ENCODE peak calls at places on chromosome 14, in nine cellular contexts. One of them, this sample, is unnamed.

GRCh38 chr14:68949236-68949965 is 29.7 kb downstream of the ACTN1 start:
- DNase-seq in activated CD4-positive, CD25-positive, alpha-beta regulatory T cell treated with anti-CD3 and anti-CD28 coated beads, Interleukin-2, amount 50 U/mL, for 72 hours: no peak
- DNase-seq in ureter: no peak
- DNase-seq in A549: no peak
- DNase-seq in T1000: no peak
- DNase-seq in stomach: no peak
- DNase-seq in NCI-H774: no peak
- DNase-seq in NCI-H1092 treated with DMSO at 0.1 percent for 48 hours: no peak
- DNase-seq in endothelial cell: no peak
- DNase-seq in this sample: no peak

GRCh38 chr14:56816575-56817391 is 6.5 kb upstream of the OTX2 start:
- DNase-seq in NCI-H1092 treated with DMSO at 0.1 percent for 48 hours: no peak
- DNase-seq in T1000: no peak
- DNase-seq in activated CD4-positive, CD25-positive, alpha-beta regulatory T cell treated with anti-CD3 and anti-CD28 coated beads, Interleukin-2, amount 50 U/mL, for 72 hours: no peak
- DNase-seq in ureter: no peak
- DNase-seq in A549: no peak
- DNase-seq in NCI-H774: no peak
- DNase-seq in stomach: no peak
- DNase-seq in endothelial cell: peak
- DNase-seq in this sample: no peak

GRCh38 chr14:49526101-49526500 is 60.1 kb downstream of the RPS29 start:
- DNase-seq in NCI-H774: no peak
- DNase-seq in A549: no peak
- DNase-seq in NCI-H1092 treated with DMSO at 0.1 percent for 48 hours: no peak
- DNase-seq in endothelial cell: no peak
- DNase-seq in activated CD4-positive, CD25-positive, alpha-beta regulatory T cell treated with anti-CD3 and anti-CD28 coated beads, Interleukin-2, amount 50 U/mL, for 72 hours: no peak
- DNase-seq in stomach: no peak
- DNase-seq in T1000: no peak
- DNase-seq in ureter: no peak
- DNase-seq in this sample: no peak

GRCh38 chr14:52338282-52338681 is 24.2 kb downstream of the PTGER2 start:
- DNase-seq in T1000: no peak
- DNase-seq in ureter: no peak
- DNase-seq in stomach: no peak
- DNase-seq in A549: peak
- DNase-seq in activated CD4-positive, CD25-positive, alpha-beta regulatory T cell treated with anti-CD3 and anti-CD28 coated beads, Interleukin-2, amount 50 U/mL, for 72 hours: no peak
- DNase-seq in endothelial cell: no peak
- DNase-seq in NCI-H1092 treated with DMSO at 0.1 percent for 48 hours: no peak
- DNase-seq in NCI-H774: no peak
- DNase-seq in this sample: no peak

GRCh38 chr14:20714593-20715250 is 26.2 kb downstream of the ANG start:
- DNase-seq in T1000: no peak
- DNase-seq in stomach: peak
- DNase-seq in NCI-H774: no peak
- DNase-seq in activated CD4-positive, CD25-positive, alpha-beta regulatory T cell treated with anti-CD3 and anti-CD28 coated beads, Interleukin-2, amount 50 U/mL, for 72 hours: no peak
- DNase-seq in endothelial cell: no peak
- DNase-seq in A549: no peak
- DNase-seq in NCI-H1092 treated with DMSO at 0.1 percent for 48 hours: no peak
- DNase-seq in ureter: peak
- DNase-seq in this sample: no peak

GRCh38 chr14:57480044-57480443 is 13.6 kb downstream of the CCDC198 start:
- DNase-seq in T1000: no peak
- DNase-seq in A549: no peak
- DNase-seq in stomach: no peak
- DNase-seq in NCI-H774: no peak
- DNase-seq in endothelial cell: no peak
- DNase-seq in NCI-H1092 treated with DMSO at 0.1 percent for 48 hours: no peak
- DNase-seq in ureter: no peak
- DNase-seq in activated CD4-positive, CD25-positive, alpha-beta regulatory T cell treated with anti-CD3 and anti-CD28 coated beads, Interleukin-2, amount 50 U/mL, for 72 hours: no peak
- DNase-seq in this sample: no peak

GRCh38 chr14:24079521-24080141 is 8.3 kb downstream of the CPNE6 start:
- DNase-seq in T1000: no peak
- DNase-seq in A549: no peak
- DNase-seq in stomach: no peak
- DNase-seq in activated CD4-positive, CD25-positive, alpha-beta regulatory T cell treated with anti-CD3 and anti-CD28 coated beads, Interleukin-2, amount 50 U/mL, for 72 hours: no peak
- DNase-seq in endothelial cell: no peak
- DNase-seq in ureter: no peak
- DNase-seq in NCI-H1092 treated with DMSO at 0.1 percent for 48 hours: no peak
- DNase-seq in NCI-H774: no peak
- DNase-seq in this sample: no peak

GRCh38 chr14:30443368-30444007 is 115.5 kb upstream of the G2E3 start:
- DNase-seq in T1000: no peak
- DNase-seq in NCI-H774: peak
- DNase-seq in endothelial cell: no peak
- DNase-seq in stomach: no peak
- DNase-seq in A549: peak
- DNase-seq in NCI-H1092 treated with DMSO at 0.1 percent for 48 hours: peak
- DNase-seq in ureter: no peak
- DNase-seq in activated CD4-positive, CD25-positive, alpha-beta regulatory T cell treated with anti-CD3 and anti-CD28 coated beads, Interleukin-2, amount 50 U/mL, for 72 hours: no peak
- DNase-seq in this sample: no peak

GRCh38 chr14:37340353-37340752 is 142.6 kb downstream of the MIPOL1 start:
- DNase-seq in ureter: no peak
- DNase-seq in activated CD4-positive, CD25-positive, alpha-beta regulatory T cell treated with anti-CD3 and anti-CD28 coated beads, Interleukin-2, amount 50 U/mL, for 72 hours: no peak
- DNase-seq in stomach: no peak
- DNase-seq in NCI-H1092 treated with DMSO at 0.1 percent for 48 hours: no peak
- DNase-seq in T1000: no peak
- DNase-seq in A549: peak
- DNase-seq in NCI-H774: no peak
- DNase-seq in endothelial cell: no peak
- DNase-seq in this sample: no peak

GRCh38 chr14:90450151-90450550 is 53.3 kb downstream of the CALM1 start:
- DNase-seq in stomach: no peak
- DNase-seq in A549: no peak
- DNase-seq in NCI-H774: no peak
- DNase-seq in endothelial cell: no peak
- DNase-seq in ureter: no peak
- DNase-seq in T1000: no peak
- DNase-seq in NCI-H1092 treated with DMSO at 0.1 percent for 48 hours: no peak
- DNase-seq in activated CD4-positive, CD25-positive, alpha-beta regulatory T cell treated with anti-CD3 and anti-CD28 coated beads, Interleukin-2, amount 50 U/mL, for 72 hours: no peak
- DNase-seq in this sample: no peak

GRCh38 chr14:50447491-50447890 is 50.8 kb upstream of the CDKL1 start:
- DNase-seq in stomach: no peak
- DNase-seq in activated CD4-positive, CD25-positive, alpha-beta regulatory T cell treated with anti-CD3 and anti-CD28 coated beads, Interleukin-2, amount 50 U/mL, for 72 hours: no peak
- DNase-seq in endothelial cell: no peak
- DNase-seq in T1000: no peak
- DNase-seq in NCI-H774: no peak
- DNase-seq in A549: peak
- DNase-seq in ureter: no peak
- DNase-seq in NCI-H1092 treated with DMSO at 0.1 percent for 48 hours: no peak
- DNase-seq in this sample: no peak